ENCODE peak calls at places on chromosomes 6 and 20, in seven cellular contexts. A, O, M, X, Y, Z and Q are unnamed samples.

GRCh38 chr20:6921717-6922386 is 154.4 kb downstream of the BMP2 start:
- DNase-seq in A (no peak), O (no peak), M (no peak), X (no peak), Y (no peak), Z (no peak), Q (no peak)

GRCh38 chr6:47698342-47698787 is at the start of gene ADGRF4:
- DNase-seq in A (no peak), O (no peak), M (peak; percentile 45), X (no peak), Y (no peak), Z (peak; percentile 95), Q (no peak)

GRCh38 chr6:148827421-148827820 is 80.6 kb downstream of the UST start:
- DNase-seq in A (no peak), O (no peak), M (no peak), X (no peak), Y (no peak), Z (no peak), Q (no peak)

GRCh38 chr6:29016559-29017427 is 11.7 kb upstream of the ZNF311 start:
- DNase-seq in A (peak; percentile 67), O (peak; percentile 88), M (peak; percentile 46), X (peak; percentile 70), Y (peak; percentile 72), Z (peak; percentile 91), Q (peak; percentile 73)

GRCh38 chr6:108561742-108562502 is 1.2 kb downstream of the FOXO3 start:
- DNase-seq in A (peak; percentile 46), O (no peak), M (no peak), X (no peak), Y (no peak), Z (peak; percentile 11), Q (no peak)

GRCh38 chr20:51400051-51400926 is 142.2 kb downstream of the NFATC2 start:
- DNase-seq in A (no peak), O (peak; percentile 32), M (no peak), X (peak; percentile 53), Y (no peak), Z (no peak), Q (peak; percentile 65)

GRCh38 chr6:27205375-27206278 is 41.9 kb upstream of the PRSS16 start:
- DNase-seq in A (no peak), O (no peak), M (no peak), X (no peak), Y (no peak), Z (no peak), Q (no peak)

GRCh38 chr20:25418779-25419178 is 11.3 kb downstream of the GINS1 start:
- DNase-seq in A (peak; percentile 4), O (no peak), M (no peak), X (no peak), Y (no peak), Z (peak; percentile 32), Q (no peak)

GRCh38 chr6:38052035-38052434 is 232.5 kb downstream of the ZFAND3 start:
- DNase-seq in A (no peak), O (no peak), M (no peak), X (no peak), Y (no peak), Z (peak; percentile 84), Q (no peak)

GRCh38 chr6:9116026-9116425 is 680.7 kb upstream of the SLC35B3 start:
- DNase-seq in A (peak; percentile 82), O (no peak), M (no peak), X (no peak), Y (no peak), Z (peak; percentile 12), Q (no peak)

GRCh38 chr20:23078351-23078993 is 7.7 kb downstream of the CD93 start:
- DNase-seq in A (no peak), O (no peak), M (no peak), X (no peak), Y (no peak), Z (no peak), Q (no peak)

GRCh38 chr6:39415482-39415881 is 93.0 kb upstream of the KCNK16 start:
- DNase-seq in A (no peak), O (no peak), M (no peak), X (no peak), Y (no peak), Z (no peak), Q (no peak)

GRCh38 chr20:63102720-63103375 is 96.1 kb upstream of the BHLHE23 start:
- DNase-seq in A (no peak), O (peak; percentile 29), M (peak; percentile 70), X (peak; percentile 51), Y (no peak), Z (peak; percentile 35), Q (peak; percentile 54)

GRCh38 chr6:56772737-56773184 is 130.1 kb upstream of the DST start:
- DNase-seq in A (no peak), O (no peak), M (peak; percentile 16), X (no peak), Y (no peak), Z (peak; percentile 83), Q (no peak)

GRCh38 chr6:86856937-86857563 is 80.3 kb upstream of the HTR1E start:
- DNase-seq in A (peak; percentile 48), O (peak; percentile 44), M (peak; percentile 3), X (no peak), Y (peak; percentile 31), Z (peak; percentile 58), Q (no peak)

DNA sequence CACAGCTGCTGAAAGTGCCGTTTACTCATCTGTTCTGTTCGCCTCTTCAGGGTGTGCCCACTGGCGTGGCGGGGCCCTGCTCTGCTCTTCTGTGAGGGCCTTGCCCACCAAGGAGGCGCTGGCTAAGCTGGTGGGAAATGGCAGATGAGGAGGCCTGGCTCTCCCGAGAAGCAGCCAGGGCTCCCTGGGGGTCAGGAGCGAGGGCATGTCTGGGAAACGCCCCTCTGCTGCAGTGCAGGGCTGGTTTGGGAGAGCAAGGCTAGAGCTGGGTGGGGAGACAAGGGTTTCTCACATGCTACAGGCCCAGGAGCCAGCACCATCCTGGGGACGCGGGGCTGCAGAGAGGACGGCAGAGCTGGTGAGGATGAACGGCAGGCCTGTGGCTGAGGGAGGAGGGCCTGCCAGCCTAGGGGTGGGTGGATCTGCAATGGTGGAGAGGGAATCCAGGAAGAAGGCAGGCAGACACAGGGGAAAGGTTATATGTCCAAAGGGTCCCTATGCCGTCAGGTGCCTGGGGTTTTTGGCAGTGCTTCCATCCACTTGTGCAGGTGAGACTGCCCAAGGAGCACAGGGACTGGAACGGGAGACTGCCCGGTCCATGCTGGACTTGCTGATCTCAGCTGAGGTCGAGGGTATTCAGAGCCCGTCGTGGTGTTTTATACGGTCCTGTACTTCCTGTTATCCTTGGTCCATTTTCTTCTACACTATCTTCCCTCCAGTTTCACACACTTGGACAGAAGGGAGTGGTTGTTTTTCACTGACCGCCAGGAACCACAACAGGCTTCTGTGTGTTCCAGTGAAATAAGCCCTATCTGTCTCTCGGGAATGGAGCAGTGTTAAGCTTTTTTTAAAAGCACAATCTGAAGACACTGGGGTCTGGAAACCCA is 119.2 kb downstream of the SYCP2 start:
- DNase-seq in A (peak; percentile 35), O (no peak), M (no peak), X (no peak), Y (no peak), Z (no peak), Q (no peak)
- H3K27ac ChIP-seq in A (no peak overlapping the region), O (no peak overlapping the region), M (no peak overlapping the region), X (no peak overlapping the region), Y (no peak overlapping the region), Z (no peak overlapping the region), Q (no peak overlapping the region)

DNA sequence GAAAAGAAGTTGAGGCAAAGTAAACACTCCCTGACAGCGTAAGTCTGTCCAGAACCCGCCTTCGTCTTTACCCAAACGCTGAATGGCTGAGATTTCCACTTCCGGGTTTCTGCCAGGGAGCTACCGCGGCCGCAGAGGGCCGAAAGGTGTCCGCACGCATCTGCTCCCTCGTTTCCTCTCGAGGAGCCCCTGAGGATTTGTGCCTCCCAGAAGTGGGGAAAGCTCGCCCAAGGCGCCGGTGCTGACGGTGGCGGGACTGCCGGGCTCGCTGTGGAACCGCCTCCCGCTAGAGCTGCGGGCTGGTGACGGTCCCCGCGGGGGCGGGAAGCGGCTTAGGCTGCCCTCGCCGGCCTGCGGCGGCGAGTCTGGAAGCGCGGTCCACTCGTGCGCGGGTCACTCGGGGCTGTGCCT is 1760.2 kb upstream of the DEFB115 start:
- DNase-seq in A (peak; percentile 43), O (no peak), M (no peak), X (no peak), Y (no peak), Z (peak; percentile 54), Q (no peak)
- H3K4me3 ChIP-seq in A (no peak overlapping the region), O (peak overlapping the region; percentile 7), M (no peak overlapping the region), X (no peak overlapping the region), Y (no peak overlapping the region), Z (no peak overlapping the region), Q (no peak overlapping the region)

DNA sequence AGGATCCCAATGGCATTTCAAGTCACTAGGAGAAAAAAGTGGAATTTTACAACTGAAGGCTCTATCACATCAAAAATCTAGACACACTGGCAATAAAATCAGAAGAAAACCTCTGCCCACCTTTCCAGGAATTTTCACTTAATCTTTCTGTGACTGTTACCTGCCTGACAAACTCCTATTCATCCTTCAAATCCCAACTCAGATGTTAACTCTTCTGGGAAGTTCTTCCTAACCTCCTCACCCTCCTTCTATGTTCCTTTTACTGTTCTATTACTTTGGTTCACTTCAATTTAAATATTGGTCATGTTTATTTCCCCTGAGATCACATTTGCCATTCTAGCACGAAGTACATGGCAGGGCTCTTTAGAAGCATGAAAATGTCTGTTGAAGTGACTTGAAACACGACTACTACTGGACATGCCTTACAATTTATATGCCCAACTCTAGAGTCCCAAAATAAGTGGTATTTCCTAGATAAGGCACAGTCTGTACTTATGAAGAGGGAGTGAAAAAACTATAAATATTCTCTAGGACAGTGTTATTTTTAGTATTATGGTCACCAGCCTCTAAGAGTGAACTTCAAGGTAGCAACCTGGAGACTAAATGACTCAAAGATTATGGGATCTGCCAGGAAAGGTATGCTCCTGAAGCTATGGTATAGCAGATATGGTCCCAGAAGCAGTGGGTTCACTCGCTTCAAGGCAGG is 17.1 kb downstream of the CHD6 start:
- DNase-seq in A (no peak), O (no peak), M (no peak), X (no peak), Y (no peak), Z (no peak), Q (no peak)
- H3K9me3 ChIP-seq in A (peaks cover 26% of the 10 kb centered on the region), O (peaks cover 55% of the 10 kb centered on the region), M (peaks cover 29% of the 10 kb centered on the region), X (peaks cover 38% of the 10 kb centered on the region), Y (peaks cover 26% of the 10 kb centered on the region), Z (peaks cover 42% of the 10 kb centered on the region), Q (peaks cover 34% of the 10 kb centered on the region)

GRCh38 chr20:58406422-58407001 is 17.5 kb downstream of the VAPB start:
- DNase-seq in A (no peak), O (no peak), M (no peak), X (no peak), Y (no peak), Z (peak; percentile 43), Q (no peak)
- H3K27ac ChIP-seq in A (no peak overlapping the region), O (no peak overlapping the region), M (peak overlapping the region; percentile 38), X (no peak overlapping the region), Y (no peak overlapping the region), Z (peak overlapping the region; percentile 7), Q (no peak overlapping the region)

DNA sequence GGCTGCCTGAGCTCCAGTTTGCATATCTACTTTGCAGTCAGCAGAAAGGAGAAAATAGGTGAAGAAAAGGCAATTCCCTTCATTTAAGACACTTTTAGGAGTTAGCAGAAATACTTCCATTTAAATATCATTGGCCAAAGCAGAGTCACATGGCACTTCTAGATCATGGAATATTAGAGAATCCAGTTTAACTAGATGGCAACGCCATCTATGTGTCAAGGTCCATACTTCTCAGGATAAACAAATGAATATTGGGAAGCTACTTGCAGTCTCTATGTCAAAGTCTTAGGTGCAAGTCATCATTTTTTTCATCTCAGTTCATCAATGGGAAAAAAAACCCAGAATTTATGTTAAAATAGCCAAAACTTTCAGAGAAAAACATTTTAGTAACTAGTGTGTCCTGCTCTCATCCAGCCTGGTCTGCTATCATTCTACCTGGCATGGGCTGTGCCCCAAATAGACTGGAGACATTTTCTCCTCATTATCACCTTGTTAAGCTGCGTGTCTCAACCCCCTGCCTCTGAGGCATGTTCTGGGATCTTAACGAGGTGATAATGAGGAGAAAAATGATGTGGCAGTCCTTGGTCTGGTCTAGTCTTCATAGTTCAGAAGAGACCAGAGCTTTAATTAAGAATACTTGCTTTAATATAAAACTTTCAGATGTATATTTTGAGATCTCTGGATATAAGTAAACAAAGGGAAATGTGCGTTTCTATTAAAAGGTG is 227.3 kb downstream of the TBX18 start:
- DNase-seq in A (no peak), O (no peak), M (no peak), X (no peak), Y (no peak), Z (peak; percentile 45), Q (no peak)
- H3K4me3 ChIP-seq in A (no peak overlapping the region), O (no peak overlapping the region), M (no peak overlapping the region), X (no peak overlapping the region), Y (no peak overlapping the region), Z (no peak overlapping the region), Q (no peak overlapping the region)